ENCODE peak calls at places on chromosomes 12 and 14, in eight cellular contexts. T is kidney, D is upper lobe of right lung, O is uterus, M is Peyer's patch, Y is fibroblast of lung, J is PC-9, P is lower lobe of right lung. N is an unnamed sample. For H3K4me1 and H3K9me3, the result is how much of the 10 kb centered on the place peaks cover.

GRCh38 chr14:104547310-104547997 is 32.1 kb upstream of the C14orf180 start:
- DNase-seq in T (peak), D (peak), O (peak), M (no peak), Y (no peak), J (no peak), P (no peak), N (no peak)

GRCh38 chr12:88334271-88334670 is 192.2 kb downstream of the TMTC3 start:
- DNase-seq in T (no peak), D (no peak), O (no peak), M (no peak), Y (peak), J (peak), P (no peak), N (peak)

GRCh38 chr12:12685305-12685704 is 10.7 kb downstream of the GPR19 start:
- DNase-seq in T (no peak), D (no peak), O (no peak), M (no peak), Y (no peak), J (no peak), P (no peak), N (no peak)

GRCh38 chr12:14825256-14825655 is 11.3 kb upstream of the SMCO3 start:
- DNase-seq in T (no peak), D (no peak), O (no peak), M (no peak), Y (no peak), J (no peak), P (no peak), N (no peak)

GRCh38 chr12:80778005-80778541 is 61.4 kb downstream of the MYF5 start:
- DNase-seq in T (peak), D (no peak), O (peak), M (peak), Y (peak), J (peak), P (no peak), N (peak)

GRCh38 chr12:120470150-120470817 is 736 bp upstream of the SRSF9 start:
- DNase-seq in T (no peak), D (no peak), O (no peak), M (no peak), Y (no peak), J (peak), P (no peak), N (no peak)

GRCh38 chr14:100376751-100377171 is 53.6 kb downstream of the SLC25A47 start:
- DNase-seq in T (no peak), D (no peak), O (no peak), M (no peak), Y (peak), J (no peak), P (no peak), N (no peak)

GRCh38 chr12:90322006-90322405 is 613.4 kb upstream of the ATP2B1 start:
- DNase-seq in T (no peak), D (no peak), O (no peak), M (no peak), Y (peak), J (no peak), P (no peak), N (no peak)

GRCh38 chr14:44027397-44027796 is 479.7 kb downstream of the FSCB start:
- DNase-seq in T (no peak), D (no peak), O (no peak), M (no peak), Y (no peak), J (no peak), P (no peak), N (no peak)

GRCh38 chr12:3137268-3137761 is 60.1 kb downstream of the TSPAN9 start:
- DNase-seq in T (peak), D (no peak), O (peak), M (no peak), Y (peak), J (no peak), P (no peak), N (no peak)

GRCh38 chr14:71582705-71583104 is 349.5 kb upstream of the RGS6 start:
- DNase-seq in T (no peak), D (no peak), O (no peak), M (no peak), Y (peak), J (no peak), P (no peak), N (no peak)

GRCh38 chr14:95478309-95478708 is 38.1 kb downstream of the SYNE3 start:
- DNase-seq in T (peak), D (no peak), O (no peak), M (no peak), Y (no peak), J (no peak), P (no peak), N (no peak)

GRCh38 chr14:95480109-95480886 is 36.2 kb downstream of the SYNE3 start:
- DNase-seq in T (peak), D (no peak), O (peak), M (peak), Y (no peak), J (no peak), P (no peak), N (no peak)

GRCh38 chr14:95479494-95479893 is 37.0 kb downstream of the SYNE3 start:
- DNase-seq in T (peak), D (no peak), O (no peak), M (no peak), Y (no peak), J (no peak), P (no peak), N (no peak)

GRCh38 chr14:95477411-95478089 is 38.9 kb downstream of the SYNE3 start:
- DNase-seq in T (peak), D (no peak), O (no peak), M (no peak), Y (no peak), J (no peak), P (no peak), N (no peak)

DNA sequence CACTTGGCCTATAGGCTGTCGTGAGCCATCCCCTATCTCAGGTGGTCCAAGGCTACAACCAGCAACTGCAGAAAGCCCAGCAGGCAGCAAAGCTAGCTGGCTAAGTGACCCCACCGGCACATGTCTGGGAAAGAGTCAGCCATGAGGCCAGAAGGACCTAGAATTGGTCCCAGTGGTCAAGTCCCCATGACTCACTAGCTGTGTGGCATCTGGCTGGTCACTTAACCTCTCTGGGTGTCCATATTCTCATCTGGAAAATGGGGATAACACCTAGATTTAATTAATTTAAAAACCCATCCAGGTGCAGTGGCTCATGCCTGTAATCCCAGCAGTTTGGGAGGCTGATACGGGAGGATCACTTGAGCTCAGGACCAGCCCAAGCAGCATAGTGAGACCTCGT is 37.6 kb downstream of the SYNE3 start:
- DNase-seq in T (peak), D (no peak), O (no peak), M (no peak), Y (no peak), J (no peak), P (no peak), N (no peak)
- H3K4me1 ChIP-seq in T (under half), D (under half), O (under half), M (under half), Y (under half), J (under half), P (under half), N (under half)

DNA sequence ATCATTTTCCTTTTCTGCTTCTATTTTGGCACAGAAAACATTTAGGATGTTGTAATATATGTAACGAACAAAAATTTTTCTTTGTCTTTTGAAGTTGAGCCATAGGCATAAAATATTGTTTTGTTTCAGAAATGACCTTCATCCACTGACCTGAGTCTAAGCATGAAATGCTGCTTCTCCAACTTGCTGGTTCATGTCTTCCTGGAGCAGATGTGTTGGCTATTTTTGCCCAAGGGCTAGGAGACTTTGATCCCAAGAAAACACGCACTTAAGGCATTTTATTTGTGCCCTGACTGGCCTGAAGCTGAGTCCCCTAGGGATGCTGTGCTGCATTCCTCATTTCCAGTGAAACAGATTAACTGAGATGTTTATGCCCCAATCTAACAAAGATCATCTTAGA is 27.2 kb upstream of the ALG10B start:
- DNase-seq in T (no peak), D (no peak), O (no peak), M (no peak), Y (no peak), J (no peak), P (no peak), N (no peak)
- H3K9me3 ChIP-seq in T (under half), D (under half), O (under half), M (under half), Y (under half), J (under half), P (under half), N (under half)

DNA sequence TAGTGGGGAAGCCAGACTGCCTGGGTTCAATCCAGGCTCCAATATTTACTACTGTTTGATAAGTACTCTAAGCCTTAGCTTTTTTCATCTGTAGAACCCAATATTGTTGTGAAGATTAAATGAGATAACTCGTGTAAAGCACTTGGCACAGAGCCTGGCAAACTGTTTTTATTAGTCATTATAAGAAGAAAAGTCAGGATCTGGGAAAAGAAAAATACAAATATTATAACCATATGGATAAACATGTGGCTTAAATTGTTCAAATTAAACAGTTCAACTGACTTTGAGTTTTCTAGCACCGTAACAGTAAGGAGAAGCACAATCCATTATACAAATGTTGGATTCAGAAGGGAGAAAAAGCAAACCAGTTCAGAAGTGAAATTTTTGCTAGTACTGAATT is 22.0 kb upstream of the CDK17 start:
- DNase-seq in T (no peak), D (no peak), O (no peak), M (no peak), Y (peak), J (no peak), P (no peak), N (no peak)
- H3K4me1 ChIP-seq in T (under half), D (under half), O (under half), M (under half), Y (under half), J (under half), P (under half), N (under half)

GRCh38 chr12:133023566-133023965 is 13.7 kb upstream of the ZNF84 start:
- DNase-seq in T (no peak), D (no peak), O (no peak), M (no peak), Y (peak), J (no peak), P (no peak), N (no peak)

GRCh38 chr12:133026996-133027395 is 10.3 kb upstream of the ZNF84 start:
- DNase-seq in T (no peak), D (no peak), O (no peak), M (no peak), Y (peak), J (no peak), P (no peak), N (no peak)
- H3K9me3 ChIP-seq in T (under half), D (under half), O (under half), M (under half), Y (under half), J (under half), P (half or more), N (under half)

DNA sequence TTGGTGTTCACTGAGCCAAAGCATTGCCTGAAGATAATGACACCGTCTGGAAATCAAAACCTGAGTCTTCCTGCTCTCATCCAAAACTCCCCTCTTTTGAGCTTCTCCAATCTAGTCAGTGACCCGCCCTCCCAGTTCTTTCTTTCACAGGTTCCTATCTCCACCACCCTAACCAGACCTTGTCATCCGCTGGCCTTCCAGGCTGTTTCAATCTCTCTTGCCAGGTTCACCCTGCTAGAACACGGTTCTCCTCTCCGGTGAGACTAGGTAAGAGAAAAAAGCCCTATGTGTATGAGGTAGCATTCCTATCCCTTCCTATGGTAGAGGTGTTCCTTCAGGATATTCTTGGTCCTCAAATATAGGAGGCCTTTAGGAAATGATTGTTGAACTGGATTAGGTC is 21.4 kb downstream of the SUSD6 start:
- DNase-seq in T (no peak), D (no peak), O (no peak), M (no peak), Y (no peak), J (no peak), P (no peak), N (no peak)
- H3K4me1 ChIP-seq in T (half or more), D (half or more), O (under half), M (under half), Y (under half), J (under half), P (half or more), N (under half)

DNA sequence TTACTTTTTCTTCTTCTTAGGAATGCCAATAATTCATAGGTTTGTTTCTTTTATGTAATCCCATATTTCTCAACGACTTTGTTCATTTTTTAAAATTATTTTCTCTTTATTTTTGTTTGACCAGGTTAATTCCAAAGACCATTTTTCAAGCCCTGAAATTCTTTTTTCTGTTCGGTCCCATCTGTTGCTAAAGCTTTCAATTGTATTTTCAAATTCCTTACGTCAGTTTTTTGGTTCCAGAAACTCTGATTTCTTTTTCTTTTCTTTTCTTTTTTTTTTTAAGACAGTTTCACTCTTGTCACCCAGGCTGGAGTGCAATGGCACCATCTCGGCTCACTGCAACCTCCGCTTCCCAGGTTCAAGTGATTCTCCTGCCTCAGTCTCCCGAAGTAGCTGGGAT is 27.6 kb downstream of the RAB3IP start:
- DNase-seq in T (no peak), D (no peak), O (no peak), M (no peak), Y (no peak), J (no peak), P (no peak), N (no peak)
- H3K9me3 ChIP-seq in T (under half), D (under half), O (under half), M (under half), Y (under half), J (under half), P (under half), N (under half)

GRCh38 chr14:89304972-89305703 is 111.9 kb downstream of the FOXN3 start:
- DNase-seq in T (no peak), D (no peak), O (peak), M (peak), Y (peak), J (no peak), P (no peak), N (no peak)
- H3K4me1 ChIP-seq in T (under half), D (under half), O (under half), M (under half), Y (under half), J (under half), P (half or more), N (under half)

GRCh38 chr12:132937476-132937875 is 18.6 kb downstream of the ZNF605 start:
- DNase-seq in T (no peak), D (no peak), O (no peak), M (no peak), Y (no peak), J (no peak), P (no peak), N (no peak)
- H3K9me3 ChIP-seq in T (half or more), D (half or more), O (under half), M (under half), Y (under half), J (under half), P (half or more), N (under half)